ENCODE peak calls at places on chromosomes 13 and 19, in four cellular contexts. One of them, this sample, is unnamed.

GRCh38 chr13:100394005-100394695 is 194.4 kb downstream of the GGACT start:
- DNase-seq in stomach: no peak
- DNase-seq in IMR-90: peak
- DNase-seq in thoracic aorta: no peak
- DNase-seq in this sample: no peak

GRCh38 chr13:51833980-51834379 is 11.0 kb downstream of the TMEM272 start:
- DNase-seq in stomach: no peak
- DNase-seq in IMR-90: no peak
- DNase-seq in thoracic aorta: no peak
- DNase-seq in this sample: no peak

GRCh38 chr19:18205180-18205915 is 1.5 kb upstream of the RAB3A start:
- DNase-seq in stomach: peak
- DNase-seq in IMR-90: peak
- DNase-seq in thoracic aorta: peak
- DNase-seq in this sample: peak

GRCh38 chr13:25217023-25217909 is 45.2 kb upstream of the AMER2 start:
- DNase-seq in stomach: no peak
- DNase-seq in IMR-90: peak
- DNase-seq in thoracic aorta: no peak
- DNase-seq in this sample: no peak

GRCh38 chr19:40305403-40305802 is 20.3 kb upstream of the AKT2 start:
- DNase-seq in stomach: peak
- DNase-seq in IMR-90: peak
- DNase-seq in thoracic aorta: no peak
- DNase-seq in this sample: peak

GRCh38 chr13:46181799-46182490 is at the start of gene LCP1:
- DNase-seq in stomach: peak
- DNase-seq in IMR-90: no peak
- DNase-seq in thoracic aorta: no peak
- DNase-seq in this sample: no peak

GRCh38 chr13:75687145-75687763 is 51.1 kb downstream of the LMO7 start:
- DNase-seq in stomach: no peak
- DNase-seq in IMR-90: peak
- DNase-seq in thoracic aorta: no peak
- DNase-seq in this sample: no peak

GRCh38 chr19:21092107-21092506 is 10.1 kb downstream of the ZNF714 start:
- DNase-seq in stomach: no peak
- DNase-seq in IMR-90: peak
- DNase-seq in thoracic aorta: no peak
- DNase-seq in this sample: no peak

GRCh38 chr13:42745655-42746054 is 35.7 kb upstream of the FAM216B start:
- DNase-seq in stomach: no peak
- DNase-seq in IMR-90: peak
- DNase-seq in thoracic aorta: no peak
- DNase-seq in this sample: no peak

GRCh38 chr19:18488403-18488723 is 33.5 kb downstream of the ELL start:
- DNase-seq in stomach: no peak
- DNase-seq in IMR-90: no peak
- DNase-seq in thoracic aorta: no peak
- DNase-seq in this sample: no peak

GRCh38 chr19:6593651-6594416 is 2.9 kb upstream of the CD70 start:
- DNase-seq in stomach: no peak
- DNase-seq in IMR-90: no peak
- DNase-seq in thoracic aorta: no peak
- DNase-seq in this sample: no peak

GRCh38 chr13:30715837-30716236 is 19.5 kb upstream of the ALOX5AP start:
- DNase-seq in stomach: no peak
- DNase-seq in IMR-90: no peak
- DNase-seq in thoracic aorta: no peak
- DNase-seq in this sample: no peak

GRCh38 chr19:33758541-33759013 is 38.1 kb upstream of the KCTD15 start:
- DNase-seq in stomach: no peak
- DNase-seq in IMR-90: peak
- DNase-seq in thoracic aorta: no peak
- DNase-seq in this sample: no peak

GRCh38 chr13:30376426-30377311 is 45.6 kb upstream of the UBE2L5 start:
- DNase-seq in stomach: peak
- DNase-seq in IMR-90: no peak
- DNase-seq in thoracic aorta: no peak
- DNase-seq in this sample: no peak

GRCh38 chr13:74575729-74576125 is 441.5 kb upstream of the KLF12 start:
- DNase-seq in stomach: peak
- DNase-seq in IMR-90: peak
- DNase-seq in thoracic aorta: peak
- DNase-seq in this sample: peak

GRCh38 chr19:18745012-18745735 is 45.9 kb downstream of the COMP start:
- DNase-seq in stomach: no peak
- DNase-seq in IMR-90: no peak
- DNase-seq in thoracic aorta: no peak
- DNase-seq in this sample: no peak

GRCh38 chr19:3618144-3618810 is 8.3 kb downstream of the CACTIN start:
- DNase-seq in stomach: peak
- DNase-seq in IMR-90: peak
- DNase-seq in thoracic aorta: no peak
- DNase-seq in this sample: peak

GRCh38 chr13:74641586-74641985 is 507.4 kb upstream of the KLF12 start:
- DNase-seq in stomach: no peak
- DNase-seq in IMR-90: peak
- DNase-seq in thoracic aorta: no peak
- DNase-seq in this sample: no peak

GRCh38 chr13:98664047-98664446 is 87.1 kb upstream of the STK24 start:
- DNase-seq in stomach: no peak
- DNase-seq in IMR-90: peak
- DNase-seq in thoracic aorta: no peak
- DNase-seq in this sample: no peak

GRCh38 chr19:35458821-35459391 is 10.8 kb downstream of the FFAR2 start:
- DNase-seq in stomach: peak
- DNase-seq in IMR-90: no peak
- DNase-seq in thoracic aorta: no peak
- DNase-seq in this sample: no peak

GRCh38 chr13:30334663-30335386 is 27.5 kb upstream of the KATNAL1 start:
- DNase-seq in stomach: no peak
- DNase-seq in IMR-90: peak
- DNase-seq in thoracic aorta: no peak
- DNase-seq in this sample: no peak

GRCh38 chr13:101473458-101473857 is 21.0 kb downstream of the ITGBL1 start:
- DNase-seq in stomach: no peak
- DNase-seq in IMR-90: peak
- DNase-seq in thoracic aorta: no peak
- DNase-seq in this sample: no peak

GRCh38 chr13:92767468-92767867 is 459.1 kb upstream of the GPC6 start:
- DNase-seq in stomach: no peak
- DNase-seq in IMR-90: no peak
- DNase-seq in thoracic aorta: no peak
- DNase-seq in this sample: no peak

GRCh38 chr13:110419391-110419791 is 112.3 kb downstream of the COL4A2 start:
- DNase-seq in stomach: no peak
- DNase-seq in IMR-90: no peak
- DNase-seq in thoracic aorta: no peak
- DNase-seq in this sample: no peak

GRCh38 chr19:17530586-17530985 is 19.1 kb downstream of the PGLS start:
- DNase-seq in stomach: no peak
- DNase-seq in IMR-90: no peak
- DNase-seq in thoracic aorta: no peak
- DNase-seq in this sample: no peak

GRCh38 chr13:112716461-112716820 is 26.6 kb downstream of the ATP11A start:
- DNase-seq in stomach: no peak
- DNase-seq in IMR-90: no peak
- DNase-seq in thoracic aorta: no peak
- DNase-seq in this sample: no peak

GRCh38 chr19:3324405-3324856 is 42.0 kb upstream of the NFIC start:
- DNase-seq in stomach: peak
- DNase-seq in IMR-90: no peak
- DNase-seq in thoracic aorta: no peak
- DNase-seq in this sample: no peak

GRCh38 chr13:63048648-63049047 is 1633.0 kb upstream of the PCDH20 start:
- DNase-seq in stomach: no peak
- DNase-seq in IMR-90: peak
- DNase-seq in thoracic aorta: no peak
- DNase-seq in this sample: no peak

GRCh38 chr19:35063940-35064818 is 22.7 kb downstream of the HPN start:
- DNase-seq in stomach: no peak
- DNase-seq in IMR-90: peak
- DNase-seq in thoracic aorta: no peak
- DNase-seq in this sample: no peak

GRCh38 chr13:45231722-45232121 is 30.9 kb upstream of the KCTD4 start:
- DNase-seq in stomach: no peak
- DNase-seq in IMR-90: peak
- DNase-seq in thoracic aorta: no peak
- DNase-seq in this sample: no peak

GRCh38 chr13:108496364-108497215 is 132.8 kb upstream of the MYO16 start:
- DNase-seq in stomach: no peak
- DNase-seq in IMR-90: no peak
- DNase-seq in thoracic aorta: no peak
- DNase-seq in this sample: no peak

GRCh38 chr13:80871481-80871880 is 530.6 kb upstream of the SPRY2 start:
- DNase-seq in stomach: no peak
- DNase-seq in IMR-90: no peak
- DNase-seq in thoracic aorta: no peak
- DNase-seq in this sample: no peak

GRCh38 chr19:38841787-38842438 is 7.9 kb downstream of the HNRNPL start:
- DNase-seq in stomach: no peak
- DNase-seq in IMR-90: no peak
- DNase-seq in thoracic aorta: no peak
- DNase-seq in this sample: no peak

GRCh38 chr19:49058592-49058991 is 1.0 kb upstream of the CGB7 start:
- DNase-seq in stomach: no peak
- DNase-seq in IMR-90: peak
- DNase-seq in thoracic aorta: no peak
- DNase-seq in this sample: no peak

GRCh38 chr13:102400619-102401125 is 1.2 kb downstream of the FGF14 start:
- DNase-seq in stomach: no peak
- DNase-seq in IMR-90: no peak
- DNase-seq in thoracic aorta: no peak
- DNase-seq in this sample: no peak

GRCh38 chr19:4971424-4971793 is 2.5 kb downstream of the KDM4B start:
- DNase-seq in stomach: peak
- DNase-seq in IMR-90: no peak
- DNase-seq in thoracic aorta: no peak
- DNase-seq in this sample: no peak

GRCh38 chr19:47377208-47377701 is 28.1 kb downstream of the DHX34 start:
- DNase-seq in stomach: no peak
- DNase-seq in IMR-90: no peak
- DNase-seq in thoracic aorta: no peak
- DNase-seq in this sample: no peak

GRCh38 chr19:55940306-55940705 is 7.3 kb upstream of the NLRP8 start:
- DNase-seq in stomach: no peak
- DNase-seq in IMR-90: no peak
- DNase-seq in thoracic aorta: no peak
- DNase-seq in this sample: no peak

GRCh38 chr13:80473695-80474094 is 132.8 kb upstream of the SPRY2 start:
- DNase-seq in stomach: no peak
- DNase-seq in IMR-90: peak
- DNase-seq in thoracic aorta: no peak
- DNase-seq in this sample: no peak

GRCh38 chr19:50327461-50328256 is 1.5 kb downstream of the KCNC3 start:
- DNase-seq in stomach: no peak
- DNase-seq in IMR-90: no peak
- DNase-seq in thoracic aorta: no peak
- DNase-seq in this sample: no peak

GRCh38 chr19:50329146-50329925 is at the start of gene KCNC3:
- DNase-seq in stomach: peak
- DNase-seq in IMR-90: peak
- DNase-seq in thoracic aorta: peak
- DNase-seq in this sample: peak

GRCh38 chr19:50327013-50327412 is 2.2 kb downstream of the KCNC3 start:
- DNase-seq in stomach: no peak
- DNase-seq in IMR-90: no peak
- DNase-seq in thoracic aorta: no peak
- DNase-seq in this sample: no peak

GRCh38 chr19:50330365-50331078 is 1.3 kb upstream of the KCNC3 start:
- DNase-seq in stomach: peak
- DNase-seq in IMR-90: peak
- DNase-seq in thoracic aorta: no peak
- DNase-seq in this sample: peak

DNA sequence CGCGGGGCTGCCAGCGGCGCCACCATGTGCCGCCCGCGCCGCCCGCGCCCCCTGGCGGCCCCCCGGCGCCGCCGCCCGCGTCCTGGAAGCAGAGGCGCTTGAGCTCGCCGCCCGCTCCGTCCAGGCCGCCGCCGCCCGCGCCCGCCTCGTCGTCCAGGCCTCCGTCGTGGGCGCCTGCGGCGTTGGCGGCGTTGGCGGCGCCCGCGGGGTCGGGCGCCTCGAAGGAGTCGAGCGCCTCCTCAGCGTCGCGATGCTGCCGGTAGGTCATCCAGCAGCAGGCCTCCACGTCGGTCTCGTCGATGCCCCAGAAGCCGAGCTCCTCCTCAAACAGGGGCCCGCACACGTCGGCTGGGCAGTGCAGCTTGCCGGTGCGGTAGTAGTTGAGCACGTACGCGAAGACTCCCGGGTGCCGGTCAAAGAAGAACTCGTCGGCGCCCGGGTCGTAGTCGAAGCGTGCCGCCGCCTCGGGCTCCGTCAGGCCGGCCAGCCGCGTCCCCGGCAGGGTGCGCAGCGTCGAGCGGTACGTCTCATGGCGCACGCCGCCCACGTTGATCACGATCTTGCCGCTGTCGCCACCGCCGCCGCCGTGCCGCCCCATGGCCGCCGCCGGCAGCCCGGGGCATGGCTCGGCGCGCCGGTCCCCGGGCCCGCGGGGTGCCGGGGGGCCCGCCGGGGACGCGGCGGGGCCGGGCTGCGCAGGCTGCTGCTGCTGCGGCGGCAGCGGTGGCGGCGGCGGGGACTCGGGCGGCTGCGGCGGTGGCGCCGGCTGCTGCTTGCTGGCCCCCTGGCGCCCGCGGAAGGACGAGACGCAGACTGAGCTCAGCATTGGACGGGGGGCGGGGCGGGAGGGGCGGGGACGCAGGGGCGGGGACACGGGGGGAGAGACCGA is 676 bp downstream of the KCNC3 start:
- DNase-seq in stomach: no peak
- DNase-seq in IMR-90: no peak
- DNase-seq in thoracic aorta: no peak
- DNase-seq in this sample: no peak
- H3K4me3 ChIP-seq in stomach: peak
- H3K4me3 ChIP-seq in IMR-90: peak
- H3K4me3 ChIP-seq in thoracic aorta: peak
- H3K4me3 ChIP-seq in this sample: peak

GRCh38 chr19:45347570-45348366 is 7.2 kb downstream of the KLC3 start:
- DNase-seq in stomach: no peak
- DNase-seq in IMR-90: no peak
- DNase-seq in thoracic aorta: no peak
- DNase-seq in this sample: no peak
- H3K27ac ChIP-seq in stomach: no peak
- H3K27ac ChIP-seq in IMR-90: no peak
- H3K27ac ChIP-seq in thoracic aorta: no peak
- H3K27ac ChIP-seq in this sample: no peak

GRCh38 chr13:33865945-33866344 is 48.0 kb downstream of the RFC3 start:
- DNase-seq in stomach: no peak
- DNase-seq in IMR-90: no peak
- DNase-seq in thoracic aorta: no peak
- DNase-seq in this sample: no peak
- H3K4me3 ChIP-seq in stomach: no peak
- H3K4me3 ChIP-seq in IMR-90: no peak
- H3K4me3 ChIP-seq in thoracic aorta: no peak
- H3K4me3 ChIP-seq in this sample: no peak

GRCh38 chr13:113969973-113970611 is 3.8 kb downstream of the C13orf46 start:
- DNase-seq in stomach: peak
- DNase-seq in IMR-90: no peak
- DNase-seq in thoracic aorta: peak
- DNase-seq in this sample: no peak
- H3K27ac ChIP-seq in stomach: peak
- H3K27ac ChIP-seq in IMR-90: no peak
- H3K27ac ChIP-seq in thoracic aorta: no peak
- H3K27ac ChIP-seq in this sample: peak